ENCODE peak calls at places on chromosomes 11 and 22, in eight cellular contexts. D is HepG2, X is endothelial cell, P is Peyer's patch, K is HFF-Myc, Q is uterus, N is foreskin fibroblast, Z is mesothelial cell of epicardium. F is an unnamed sample.
A peak's percentile ranks its signal among the peaks of the same experiment; 100 is the strongest.

GRCh38 chr22:35155403-35156025 is 89.6 kb downstream of the ISX start:
- DNase-seq in Z (no peak), D (no peak), N (no peak), X (no peak), P (no peak), K (no peak), Q (no peak), F (no peak)

GRCh38 chr22:31968022-31968421 is 23.7 kb downstream of the YWHAH start:
- DNase-seq in N (no peak), X (no peak), Q (no peak), P (no peak), K (no peak), D (no peak), Z (no peak), F (no peak)

GRCh38 chr22:43390166-43390565 is 21.6 kb upstream of the MPPED1 start:
- DNase-seq in Q (no peak), X (no peak), D (no peak), K (no peak), P (no peak), Z (no peak), N (no peak), F (no peak)

GRCh38 chr11:118151421-118151820 is 1.2 kb downstream of the SCN4B start:
- DNase-seq in Q (no peak), X (no peak), D (no peak), P (no peak), N (no peak), Z (no peak), K (no peak), F (no peak)

GRCh38 chr22:38135133-38135706 is 24.7 kb upstream of the BAIAP2L2 start:
- DNase-seq in Z (no peak), P (no peak), D (no peak), K (peak; percentile 62), Q (peak; percentile 11), N (peak; percentile 85), X (no peak), F (no peak)

GRCh38 chr22:45218974-45219373 is 21.7 kb downstream of the KIAA0930 start:
- DNase-seq in K (no peak), N (no peak), Z (no peak), D (no peak), X (no peak), P (no peak), Q (no peak), F (no peak)

GRCh38 chr22:32590556-32590955 is 115.9 kb downstream of the FBXO7 start:
- DNase-seq in Q (no peak), N (peak; percentile 59), P (no peak), K (no peak), D (no peak), X (no peak), Z (no peak), F (no peak)

GRCh38 chr22:26174280-26174679 is 5.0 kb downstream of the SEZ6L start:
- DNase-seq in K (no peak), Q (no peak), N (peak; percentile 3), D (peak; percentile 23), Z (no peak), X (peak; percentile 47), P (no peak), F (no peak)

GRCh38 chr11:134584706-134585445 is 172.8 kb upstream of the B3GAT1 start:
- DNase-seq in K (no peak), Q (no peak), N (no peak), Z (no peak), D (no peak), P (no peak), X (no peak), F (no peak)

GRCh38 chr11:69260622-69261021 is 33.3 kb upstream of the MYEOV start:
- DNase-seq in Z (no peak), P (no peak), X (no peak), K (no peak), D (no peak), Q (no peak), N (no peak), F (no peak)

GRCh38 chr11:8442301-8442700 is 151.7 kb downstream of the STK33 start:
- DNase-seq in K (no peak), D (peak; percentile 7), N (no peak), P (no peak), Q (no peak), X (no peak), Z (no peak), F (no peak)

GRCh38 chr11:2388431-2389024 is 11.4 kb downstream of the CD81 start:
- DNase-seq in Q (no peak), P (no peak), N (no peak), Z (no peak), K (no peak), D (no peak), X (no peak), F (no peak)

GRCh38 chr11:2390091-2390870 is 10.3 kb upstream of the TSSC4 start:
- DNase-seq in Q (no peak), X (no peak), Z (no peak), N (no peak), P (no peak), K (no peak), D (no peak), F (no peak)

GRCh38 chr11:2387266-2387982 is 10.3 kb downstream of the CD81 start:
- DNase-seq in K (no peak), Q (no peak), N (peak; percentile 53), D (no peak), P (no peak), X (no peak), Z (no peak), F (no peak)

GRCh38 chr11:2390871-2391662 is 9.5 kb upstream of the TSSC4 start:
- DNase-seq in P (no peak), K (peak; percentile 61), X (no peak), N (peak; percentile 65), Z (no peak), D (no peak), Q (peak; percentile 83), F (no peak)

DNA sequence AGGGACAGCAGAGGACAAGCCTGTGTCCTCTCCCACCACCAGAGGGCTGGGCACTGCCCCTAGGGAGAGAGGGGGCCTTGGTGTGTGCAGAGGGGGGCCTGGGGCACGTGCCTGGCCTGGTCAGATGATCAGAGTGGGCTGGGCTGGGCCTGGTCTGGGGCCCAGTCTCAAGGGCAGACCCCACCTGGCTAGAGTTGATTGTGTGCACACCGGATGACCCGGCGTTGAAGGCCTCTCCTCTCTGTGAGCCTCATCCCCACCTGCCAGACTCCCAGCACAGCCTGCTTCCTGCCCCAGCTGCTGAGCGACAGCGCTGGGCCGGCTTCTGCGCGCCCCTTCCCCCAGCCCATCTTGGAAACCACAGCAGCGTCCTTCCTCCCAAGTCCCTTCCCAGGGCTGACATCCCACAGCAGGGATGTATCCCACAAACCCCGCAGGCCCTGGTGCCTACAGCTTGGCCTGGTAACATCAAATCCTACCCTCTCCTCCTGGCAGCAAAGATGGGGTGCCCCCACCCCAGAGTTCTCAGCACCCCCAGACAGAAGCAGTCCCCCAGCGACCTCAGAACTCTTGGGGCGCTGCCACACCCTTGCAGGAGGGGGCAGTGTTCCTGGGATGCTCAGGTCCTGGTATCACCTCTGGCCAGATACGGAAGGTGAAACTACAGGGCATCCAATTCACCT is 11.1 kb upstream of the TSSC4 start:
- DNase-seq in Q (no peak), K (no peak), N (no peak), D (no peak), P (no peak), X (no peak), Z (no peak), F (no peak)
- TF ChIP-seq CTCF in Q (no peak), K (peak; percentile 7), N (no peak), D (no peak), P (no peak), X (no peak), Z (no peak), F (peak; percentile 23)

GRCh38 chr11:76602431-76602861 is 68.1 kb downstream of the LRRC32 start:
- DNase-seq in P (peak; percentile 83), X (no peak), K (no peak), Q (peak; percentile 48), D (no peak), Z (no peak), N (peak; percentile 72), F (no peak)

GRCh38 chr11:76600124-76600655 is 70.4 kb downstream of the LRRC32 start:
- DNase-seq in N (no peak), Q (no peak), X (no peak), D (no peak), K (no peak), P (no peak), Z (no peak), F (no peak)

GRCh38 chr11:76601712-76602111 is 68.8 kb downstream of the LRRC32 start:
- DNase-seq in D (no peak), X (no peak), P (no peak), Z (no peak), N (no peak), Q (no peak), K (no peak), F (no peak)

GRCh38 chr11:76603202-76603601 is 67.3 kb downstream of the LRRC32 start:
- DNase-seq in K (no peak), D (no peak), N (no peak), Q (no peak), X (no peak), Z (no peak), P (no peak), F (no peak)

DNA sequence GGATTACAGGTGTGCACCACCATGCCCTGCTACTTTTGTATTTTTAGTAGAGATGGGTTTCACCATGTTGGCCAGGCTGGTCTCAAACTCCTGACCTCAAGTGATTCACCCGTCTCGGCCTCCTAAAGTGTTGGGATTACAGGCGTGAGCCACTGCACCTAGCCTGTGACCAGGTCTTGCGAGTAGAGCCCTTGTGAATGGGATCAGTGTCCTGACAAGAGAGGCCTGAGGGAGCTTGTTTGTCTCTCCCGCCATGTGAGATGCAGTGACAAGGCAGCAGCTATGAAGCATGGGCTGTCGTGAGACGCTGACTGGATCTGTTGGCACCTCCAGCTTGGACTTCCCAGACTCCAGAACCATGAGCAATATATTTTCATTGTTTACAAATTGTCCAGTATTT is 69.3 kb downstream of the LRRC32 start:
- DNase-seq in X (no peak), D (no peak), N (no peak), K (no peak), Q (no peak), Z (no peak), P (no peak), F (no peak)
- TF ChIP-seq CTCF in X (no peak), D (no peak), N (no peak), K (no peak), Q (no peak), Z (no peak), P (no peak), F (no peak)

DNA sequence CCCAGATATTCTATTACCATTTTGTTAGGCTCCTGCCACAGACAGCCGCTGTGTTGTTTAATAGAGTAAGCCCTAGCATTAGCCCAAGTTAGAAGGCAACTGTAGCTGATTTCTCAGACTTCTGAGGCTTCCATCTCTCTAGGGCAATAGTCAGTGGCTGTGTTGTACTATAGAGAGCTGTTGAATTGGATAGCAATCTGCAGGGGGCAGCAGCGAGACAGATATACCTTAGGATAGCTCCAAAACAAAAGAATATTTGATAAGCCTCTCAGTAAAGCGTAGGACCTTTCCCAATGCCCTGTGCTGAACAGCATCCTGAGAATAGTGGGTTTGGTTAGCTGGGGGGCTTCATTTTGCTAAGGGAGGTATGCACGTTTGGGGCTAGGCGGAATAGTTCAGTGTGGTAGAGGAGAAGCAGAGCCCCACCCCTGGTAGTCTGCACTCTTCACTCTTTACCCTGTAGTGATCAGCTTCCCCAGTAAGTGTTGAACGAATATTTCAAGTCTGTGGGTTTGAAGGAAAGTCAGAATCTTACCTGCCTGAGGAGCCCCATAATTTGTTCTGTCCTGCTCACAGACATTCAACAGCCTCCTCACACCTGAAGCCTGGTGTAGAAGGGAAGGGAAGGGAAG is 515.1 kb downstream of the INSC start:
- DNase-seq in D (peak; percentile 16), K (no peak), X (peak; percentile 56), Q (no peak), N (no peak), Z (no peak), P (no peak), F (peak; percentile 22)
- TF ChIP-seq CTCF in D (peak; percentile 33), K (peak; percentile 4), X (peak; percentile 41), Q (no peak), N (no peak), Z (peak; percentile 22), P (no peak), F (peak; percentile 52)

GRCh38 chr11:62593434-62594044 is 2.2 kb upstream of the TUT1 start:
- DNase-seq in N (peak; percentile 65), P (peak; percentile 85), D (peak; percentile 59), K (no peak), Q (peak; percentile 62), Z (peak; percentile 66), X (peak; percentile 81), F (peak; percentile 69)
- TF ChIP-seq CTCF in N (peak; percentile 71), P (peak; percentile 47), D (peak; percentile 85), K (peak; percentile 74), Q (peak; percentile 30), Z (no peak), X (no peak), F (peak; percentile 71)

F was measured in neural crest cell.